ENCODE peak calls at places on chromosome 18, in four cellular contexts. V, R, O and I are unnamed samples.
A peak's percentile ranks its signal among the peaks of the same experiment; 100 is the strongest.

GRCh38 chr18:69947361-69948106 is at the start of gene CD226:
- DNase-seq in V (no peak), R (no peak), O (peak; percentile 71), I (no peak)

GRCh38 chr18:74944676-74945075 is 264.3 kb downstream of the PTGR3 start:
- DNase-seq in V (no peak), R (peak; percentile 67), O (no peak), I (no peak)

GRCh38 chr18:1708006-1708405 is 803.3 kb downstream of the ADCYAP1 start:
- DNase-seq in V (no peak), R (no peak), O (no peak), I (no peak)

GRCh38 chr18:58784601-58785137 is 80.0 kb upstream of the ZNF532 start:
- DNase-seq in V (no peak), R (no peak), O (no peak), I (no peak)

GRCh38 chr18:10142496-10143160 is 228.8 kb downstream of the VAPA start:
- DNase-seq in V (no peak), R (peak; percentile 31), O (no peak), I (no peak)

GRCh38 chr18:79507546-79508480 is 112.1 kb downstream of the NFATC1 start:
- DNase-seq in V (peak; percentile 72), R (peak; percentile 41), O (no peak), I (peak; percentile 79)

GRCh38 chr18:3055201-3055600 is 42.3 kb upstream of the LPIN2 start:
- DNase-seq in V (no peak), R (no peak), O (no peak), I (no peak)

GRCh38 chr18:45628979-45629958 is 14.0 kb downstream of the SLC14A2 start:
- DNase-seq in V (no peak), R (peak; percentile 38), O (no peak), I (no peak)

GRCh38 chr18:33606621-33607020 is 28.6 kb downstream of the ASXL3 start:
- DNase-seq in V (no peak), R (no peak), O (peak; percentile 4), I (no peak)

GRCh38 chr18:31101148-31102019 is 837 bp downstream of the DSC2 start:
- DNase-seq in V (peak; percentile 53), R (no peak), O (no peak), I (peak; percentile 81)

GRCh38 chr18:43588838-43589237 is 311.5 kb upstream of the SYT4 start:
- DNase-seq in V (no peak), R (no peak), O (no peak), I (peak; percentile 64)

GRCh38 chr18:43396266-43396665 is 119.0 kb upstream of the SYT4 start:
- DNase-seq in V (no peak), R (no peak), O (no peak), I (no peak)

GRCh38 chr18:2905802-2906521 is 59.2 kb downstream of the EMILIN2 start:
- DNase-seq in V (no peak), R (no peak), O (peak; percentile 66), I (no peak)

GRCh38 chr18:46332956-46333355 is 228.8 kb downstream of the HAUS1 start:
- DNase-seq in V (no peak), R (no peak), O (no peak), I (no peak)

GRCh38 chr18:54338230-54338629 is 19.4 kb downstream of the STARD6 start:
- DNase-seq in V (no peak), R (no peak), O (no peak), I (no peak)

GRCh38 chr18:53152478-53152877 is 812.5 kb downstream of the DCC start:
- DNase-seq in V (no peak), R (no peak), O (no peak), I (no peak)

GRCh38 chr18:22106536-22107292 is 62.7 kb upstream of the GATA6 start:
- DNase-seq in V (peak; percentile 11), R (peak; percentile 6), O (no peak), I (no peak)

GRCh38 chr18:68083131-68083530 is 566.6 kb upstream of the DSEL start:
- DNase-seq in V (no peak), R (peak; percentile 93), O (no peak), I (no peak)

GRCh38 chr18:41073372-41073954 is 881.6 kb upstream of the PIK3C3 start:
- DNase-seq in V (no peak), R (peak; percentile 90), O (no peak), I (no peak)

GRCh38 chr18:70422061-70422965 is 133.5 kb downstream of the SOCS6 start:
- DNase-seq in V (peak; percentile 34), R (peak; percentile 93), O (no peak), I (no peak)

GRCh38 chr18:63553117-63553516 is 10.9 kb downstream of the SERPINB12 start:
- DNase-seq in V (peak; percentile 44), R (peak; percentile 62), O (no peak), I (no peak)

GRCh38 chr18:2654105-2654827 is 1.3 kb upstream of the SMCHD1 start:
- DNase-seq in V (no peak), R (peak; percentile 3), O (no peak), I (no peak)

GRCh38 chr18:67363694-67364093 is 152.8 kb downstream of the DSEL start:
- DNase-seq in V (no peak), R (no peak), O (no peak), I (no peak)

GRCh38 chr18:10518595-10519273 is 7.1 kb upstream of the NAPG start:
- DNase-seq in V (peak; percentile 47), R (peak; percentile 36), O (no peak), I (no peak)

GRCh38 chr18:61334951-61335736 is 1.9 kb downstream of the CDH20 start:
- DNase-seq in V (no peak), R (no peak), O (no peak), I (no peak)

GRCh38 chr18:9539283-9539682 is 64.0 kb downstream of the RALBP1 start:
- DNase-seq in V (no peak), R (peak; percentile 96), O (no peak), I (no peak)

GRCh38 chr18:44458777-44459176 is 221.9 kb upstream of the SETBP1 start:
- DNase-seq in V (no peak), R (peak; percentile 32), O (no peak), I (no peak)

GRCh38 chr18:23307567-23308295 is 145.4 kb upstream of the RIOK3 start:
- DNase-seq in V (no peak), R (peak; percentile 58), O (peak; percentile 85), I (no peak)

DNA sequence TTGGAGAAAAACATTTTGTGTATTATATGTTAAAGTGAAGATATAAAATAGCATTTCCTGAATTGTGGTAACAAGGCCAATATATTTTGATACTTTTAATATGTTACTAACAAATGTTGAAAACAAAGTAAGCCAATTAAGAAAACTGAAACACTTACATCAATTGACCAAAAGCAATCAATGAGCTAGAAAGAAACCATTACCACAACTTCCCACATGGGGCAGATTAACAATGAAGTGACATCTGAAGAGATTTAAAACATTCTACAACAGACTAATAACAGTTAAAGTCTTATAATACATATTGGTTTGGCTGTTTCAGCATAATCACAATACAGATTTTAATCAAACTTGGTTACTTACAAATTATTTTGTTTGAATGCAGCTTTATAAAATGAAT is 282.4 kb upstream of the NETO1 start:
- DNase-seq in V (no peak), R (no peak), O (no peak), I (no peak)
- TF ChIP-seq CTCF in V (no peak), R (no peak), O (no peak), I (peak; percentile 19)

GRCh38 chr18:34647251-34647650 is 62.8 kb upstream of the DTNA start:
- DNase-seq in V (no peak), R (no peak), O (peak; percentile 33), I (no peak)

GRCh38 chr18:34648269-34648668 is 61.8 kb upstream of the DTNA start:
- DNase-seq in V (no peak), R (no peak), O (no peak), I (no peak)

GRCh38 chr18:34640273-34640672 is 69.8 kb upstream of the DTNA start:
- DNase-seq in V (no peak), R (no peak), O (no peak), I (no peak)

GRCh38 chr18:34639662-34640061 is 70.4 kb upstream of the DTNA start:
- DNase-seq in V (no peak), R (no peak), O (no peak), I (no peak)

DNA sequence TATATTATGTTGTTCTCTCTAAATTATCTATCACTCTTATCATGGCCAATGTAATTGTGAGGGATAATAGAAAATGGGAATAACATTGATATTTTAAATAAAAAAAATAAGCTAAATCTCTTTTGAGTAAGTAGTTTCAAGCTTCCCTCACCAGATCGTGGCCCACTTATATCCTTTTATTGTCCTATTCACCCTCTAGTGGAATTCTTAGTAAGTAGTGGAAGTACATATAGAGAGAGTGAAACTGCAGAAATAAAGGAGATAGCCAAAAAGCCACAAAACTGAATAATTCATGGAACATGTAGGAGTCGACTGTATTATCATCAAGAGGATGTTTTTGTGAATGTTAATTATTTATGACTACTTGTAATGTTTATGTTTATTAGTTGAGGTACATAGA is 66.1 kb upstream of the DTNA start:
- DNase-seq in V (no peak), R (peak; percentile 12), O (no peak), I (no peak)
- TF ChIP-seq CTCF in V (no peak), R (peak; percentile 7), O (no peak), I (peak; percentile 74)

GRCh38 chr18:213977-214376 is 53.9 kb downstream of the THOC1 start:
- DNase-seq in V (no peak), R (no peak), O (no peak), I (no peak)

GRCh38 chr18:213505-213904 is 54.3 kb downstream of the THOC1 start:
- DNase-seq in V (no peak), R (no peak), O (no peak), I (no peak)

GRCh38 chr18:211582-211981 is 53.2 kb downstream of the USP14 start:
- DNase-seq in V (no peak), R (no peak), O (no peak), I (no peak)

GRCh38 chr18:210780-211179 is 52.4 kb downstream of the USP14 start:
- DNase-seq in V (no peak), R (no peak), O (no peak), I (no peak)

DNA sequence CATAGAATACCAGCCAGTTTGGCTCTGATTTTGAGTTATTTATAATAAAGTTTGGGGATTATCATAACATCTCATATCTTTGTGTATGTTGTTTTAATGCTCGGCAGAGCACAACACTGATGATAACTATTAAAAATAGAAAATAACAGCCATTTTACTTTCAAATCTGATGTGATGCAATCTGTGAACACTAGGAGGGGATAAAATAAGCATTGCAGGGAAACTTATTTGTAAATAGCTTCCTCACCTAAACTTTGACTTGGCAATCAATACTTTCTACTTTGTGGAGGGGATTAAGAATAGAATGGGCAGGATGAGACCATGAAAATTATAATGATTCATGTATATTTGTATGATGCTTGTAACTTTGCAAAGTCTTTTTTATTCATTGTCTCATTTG is 54.4 kb downstream of the USP14 start:
- DNase-seq in V (no peak), R (no peak), O (no peak), I (no peak)
- TF ChIP-seq CTCF in V (no peak), R (peak; percentile 7), O (no peak), I (peak; percentile 59)

DNA sequence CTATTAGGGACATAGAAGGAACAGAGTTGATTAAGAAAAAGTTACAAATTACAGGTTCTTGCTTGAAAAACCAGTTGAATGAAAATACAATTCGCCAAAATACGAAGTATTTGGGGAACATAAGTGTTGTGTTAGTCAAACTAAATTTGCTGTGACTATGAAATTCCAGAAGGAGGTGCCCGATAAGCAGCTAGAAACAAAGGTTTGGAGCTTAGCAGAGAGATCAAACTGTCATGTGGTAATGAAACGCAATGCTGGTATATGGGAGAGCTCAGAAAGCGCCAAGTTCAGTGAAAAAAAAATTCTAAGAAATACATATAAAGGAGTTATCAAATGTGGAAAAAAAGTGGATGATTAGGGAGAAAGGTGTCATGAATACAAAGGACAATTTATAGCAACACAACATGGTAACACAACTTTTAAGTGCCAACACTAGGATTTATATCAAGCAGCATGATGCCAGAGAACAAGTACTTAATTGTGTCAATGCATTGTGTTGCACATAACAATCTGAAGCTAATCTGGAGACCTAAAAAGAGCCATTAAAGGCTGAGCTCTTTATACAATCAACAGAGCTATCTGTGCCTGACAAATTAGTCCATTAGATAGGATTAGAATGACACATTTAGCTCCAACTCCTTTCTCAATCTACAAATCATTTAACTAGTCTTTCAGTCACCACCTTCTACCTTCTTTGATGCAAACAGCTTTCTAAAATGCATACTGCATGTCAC is 31.2 kb downstream of the SMAD2 start:
- DNase-seq in V (no peak), R (peak; percentile 1), O (no peak), I (no peak)
- TF ChIP-seq CTCF in V (no peak), R (no peak), O (no peak), I (peak; percentile 15)